ENCODE peak calls at places on chromosomes 5 and 9, in six cellular contexts. T is IMR-90, Q is SK-N-SH, Z is K562, L is GM12878, H is HepG2. Y is an unnamed sample.

GRCh38 chr5:35852084-35852734 is 4.5 kb upstream of the IL7R start:
- DNase-seq in T (peak; percentile 43), Q (peak; percentile 23), Z (no peak), L (peak; percentile 26), H (no peak), Y (peak; percentile 10)

GRCh38 chr5:133730866-133731265 is 118.5 kb upstream of the FSTL4 start:
- DNase-seq in T (no peak), Q (no peak), Z (no peak), L (no peak), H (no peak), Y (no peak)

GRCh38 chr5:138177936-138178515 is 404 bp downstream of the BRD8 start:
- DNase-seq in T (peak; percentile 18), Q (peak; percentile 55), Z (peak; percentile 65), L (no peak), H (peak; percentile 23), Y (peak; percentile 43)

GRCh38 chr9:118318770-118319443 is 614.7 kb downstream of the TLR4 start:
- DNase-seq in T (no peak), Q (peak; percentile 1), Z (no peak), L (no peak), H (no peak), Y (peak; percentile 83)

GRCh38 chr9:116284518-116284917 is 130.9 kb downstream of the PAPPA start:
- DNase-seq in T (no peak), Q (no peak), Z (no peak), L (no peak), H (no peak), Y (no peak)

GRCh38 chr5:173395257-173395932 is 67.2 kb upstream of the STC2 start:
- DNase-seq in T (peak; percentile 85), Q (no peak), Z (peak; percentile 29), L (no peak), H (peak; percentile 16), Y (peak; percentile 18)

GRCh38 chr5:108818613-108819272 is 71.0 kb downstream of the FER start:
- DNase-seq in T (peak; percentile 82), Q (no peak), Z (no peak), L (peak; percentile 31), H (no peak), Y (peak; percentile 13)

GRCh38 chr9:10259668-10260067 is 353.1 kb downstream of the PTPRD start:
- DNase-seq in T (no peak), Q (no peak), Z (no peak), L (no peak), H (no peak), Y (no peak)

GRCh38 chr9:13580760-13581159 is 301.3 kb upstream of the MPDZ start:
- DNase-seq in T (no peak), Q (no peak), Z (no peak), L (no peak), H (no peak), Y (no peak)

GRCh38 chr5:159504106-159504856 is 174.0 kb upstream of the IL12B start:
- DNase-seq in T (peak; percentile 45), Q (no peak), Z (no peak), L (no peak), H (no peak), Y (no peak)

GRCh38 chr9:34658461-34658860 is 4.0 kb downstream of the CCL27 start:
- DNase-seq in T (no peak), Q (no peak), Z (no peak), L (no peak), H (no peak), Y (no peak)

GRCh38 chr9:137044502-137045177 is 1.3 kb downstream of the NPDC1 start:
- DNase-seq in T (no peak), Q (peak; percentile 83), Z (no peak), L (no peak), H (no peak), Y (no peak)

GRCh38 chr5:143674469-143674786 is 137.5 kb upstream of the HMHB1 start:
- DNase-seq in T (no peak), Q (no peak), Z (no peak), L (no peak), H (no peak), Y (peak; percentile 33)

GRCh38 chr5:97181856-97182545 is 1.0 kb downstream of the RIOK2 start:
- DNase-seq in T (peak; percentile 50), Q (no peak), Z (no peak), L (no peak), H (no peak), Y (no peak)

GRCh38 chr5:133967124-133967523 is 1.3 kb downstream of the C5orf15 start:
- DNase-seq in T (no peak), Q (no peak), Z (no peak), L (no peak), H (no peak), Y (no peak)

GRCh38 chr9:135122316-135122715 is 34.8 kb downstream of the OLFM1 start:
- DNase-seq in T (no peak), Q (no peak), Z (no peak), L (no peak), H (no peak), Y (no peak)

GRCh38 chr9:97314503-97314902 is 7.0 kb downstream of the CCDC180 start:
- DNase-seq in T (no peak), Q (no peak), Z (no peak), L (no peak), H (no peak), Y (no peak)

GRCh38 chr9:16031486-16031885 is 478.6 kb downstream of the CCDC171 start:
- DNase-seq in T (no peak), Q (no peak), Z (no peak), L (no peak), H (no peak), Y (no peak)

GRCh38 chr9:30197954-30198353 is 2186.5 kb upstream of the ACO1 start:
- DNase-seq in T (no peak), Q (no peak), Z (no peak), L (no peak), H (peak; percentile 57), Y (no peak)

GRCh38 chr5:126852916-126853315 is 76.0 kb downstream of the LMNB1 start:
- DNase-seq in T (no peak), Q (no peak), Z (no peak), L (no peak), H (no peak), Y (no peak)

GRCh38 chr5:16049766-16050165 is 129.8 kb downstream of the MARCHF11 start:
- DNase-seq in T (no peak), Q (no peak), Z (no peak), L (no peak), H (no peak), Y (no peak)

GRCh38 chr9:68927165-68927564 is 86.7 kb downstream of the PRKACG start:
- DNase-seq in T (no peak), Q (no peak), Z (no peak), L (no peak), H (no peak), Y (no peak)

GRCh38 chr9:13674926-13675637 is 395.6 kb upstream of the MPDZ start:
- DNase-seq in T (no peak), Q (no peak), Z (no peak), L (no peak), H (no peak), Y (no peak)

GRCh38 chr5:149443210-149443609 is 64.1 kb upstream of the IL17B start:
- DNase-seq in T (no peak), Q (no peak), Z (no peak), L (no peak), H (no peak), Y (no peak)

GRCh38 chr9:133942206-133942975 is 49.7 kb downstream of the VAV2 start:
- DNase-seq in T (no peak), Q (no peak), Z (no peak), L (no peak), H (no peak), Y (no peak)

GRCh38 chr5:61969761-61970160 is 336.2 kb upstream of the KIF2A start:
- DNase-seq in T (peak; percentile 8), Q (no peak), Z (no peak), L (no peak), H (no peak), Y (no peak)

DNA sequence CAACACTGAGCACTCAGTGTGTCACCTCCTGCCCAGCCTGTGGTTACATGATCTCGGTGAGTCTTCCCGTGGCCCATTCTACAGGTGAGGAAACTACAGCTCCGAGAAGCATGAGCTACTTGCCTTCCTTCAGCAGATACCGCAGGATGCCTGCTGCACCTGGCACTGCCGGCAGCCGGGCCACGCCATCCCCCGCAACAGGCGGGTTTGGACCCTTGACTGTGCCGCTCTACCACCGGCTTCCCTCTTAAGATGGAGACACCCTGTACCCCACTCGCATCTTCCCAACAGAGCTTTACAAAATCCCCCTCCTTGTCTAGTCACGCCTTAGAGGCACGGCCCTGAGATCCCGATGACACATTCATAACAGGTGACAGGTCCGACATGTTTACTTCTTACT is 74.9 kb upstream of the OTULINL start:
- DNase-seq in T (no peak), Q (no peak), Z (no peak), L (no peak), H (no peak), Y (no peak)
- TF ChIP-seq SMC3 in T (no peak), Q (no peak), Z (no peak), L (no peak), H (no peak), Y (no peak)

DNA sequence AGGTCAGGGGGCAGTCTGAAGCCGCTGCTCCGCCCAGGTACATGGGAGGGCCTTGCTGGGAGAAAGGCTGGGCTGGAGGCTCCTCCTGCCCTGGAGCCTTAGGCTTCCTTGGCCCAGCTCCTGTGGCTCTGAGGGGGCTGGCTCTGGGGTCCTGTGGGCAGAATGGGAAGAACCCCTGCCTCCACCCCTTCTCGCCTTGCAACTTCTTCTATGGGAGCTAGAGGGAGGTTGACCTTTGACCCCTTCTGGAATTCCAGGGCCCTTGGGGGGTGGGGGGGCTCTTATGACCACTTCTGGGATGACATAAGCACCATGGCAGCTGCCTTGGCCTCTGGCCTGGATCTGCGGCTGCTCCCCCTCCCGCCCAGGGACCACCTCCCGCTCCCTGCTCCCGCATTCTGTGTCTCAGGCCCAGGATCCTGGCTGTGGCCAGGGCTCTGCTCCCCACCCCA is 32.2 kb downstream of the IER5L start:
- DNase-seq in T (peak; percentile 94), Q (no peak), Z (no peak), L (no peak), H (peak; percentile 21), Y (no peak)
- TF ChIP-seq CTCF in T (no peak), Q (peak; percentile 6), Z (no peak), L (no peak), H (no peak), Y (no peak)

DNA sequence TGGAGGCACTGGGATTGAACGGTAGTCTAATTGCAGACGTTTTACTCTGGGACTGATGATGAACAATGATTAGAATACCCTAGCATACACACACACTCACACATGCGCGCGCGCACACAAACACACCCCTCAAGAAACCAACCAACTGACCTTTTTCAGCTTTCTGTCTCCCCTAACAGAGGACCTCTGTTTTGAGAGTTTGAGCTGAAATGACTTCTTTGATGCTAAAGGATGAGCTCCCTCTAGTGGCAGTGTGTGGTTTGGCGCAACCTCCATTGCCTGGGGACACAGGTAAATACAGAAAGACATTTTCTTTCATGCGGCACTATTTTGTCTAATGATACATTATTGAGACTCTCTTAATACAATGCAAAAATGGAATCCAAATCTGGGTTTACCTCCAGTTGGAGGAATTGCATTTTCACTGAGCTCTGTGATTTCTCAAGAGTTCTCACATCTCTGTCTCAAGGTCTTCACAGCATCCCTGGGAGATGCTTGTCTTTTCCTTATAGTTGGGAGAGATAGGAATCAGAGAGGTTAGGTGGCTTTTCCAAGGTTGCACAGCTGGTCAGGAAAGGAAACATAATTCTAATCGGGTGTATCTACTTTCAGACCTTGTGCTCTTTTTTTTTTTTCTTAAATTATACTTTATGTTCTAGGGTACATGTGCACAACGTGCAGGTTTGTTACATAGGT is 187.5 kb downstream of the TMEM38B start:
- DNase-seq in T (peak; percentile 53), Q (peak; percentile 44), Z (peak; percentile 61), L (peak; percentile 25), H (peak; percentile 65), Y (peak; percentile 47)
- TF ChIP-seq SMC3 in T (peak; percentile 28), Q (peak; percentile 71), Z (peak; percentile 82), L (peak; percentile 68), H (peak; percentile 79), Y (peak; percentile 56)

GRCh38 chr5:43073597-43074546 is 33.8 kb upstream of the ANXA2R start:
- DNase-seq in T (peak; percentile 40), Q (peak; percentile 54), Z (peak; percentile 63), L (no peak), H (peak; percentile 49), Y (peak; percentile 41)
- TF ChIP-seq CTCF in T (peak; percentile 58), Q (peak; percentile 63), Z (peak; percentile 85), L (peak; percentile 71), H (peak; percentile 75), Y (peak; percentile 51)